ENCODE peak calls at places on chromosomes 3 and 15, in six cellular contexts. K is upper lobe of right lung; H is cardiac muscle cell; U is HL-60; W is thoracic aorta; C is CD4-positive, alpha-beta T cell. D is an unnamed sample.

GRCh38 chr15:84057714-84058331 is 177.8 kb upstream of the GOLGA6L4 start:
- DNase-seq in K (no peak), H (no peak), U (no peak), W (no peak), C (no peak), D (no peak)

GRCh38 chr15:70133296-70133695 is 35.6 kb upstream of the TLE3 start:
- DNase-seq in K (no peak), H (no peak), U (no peak), W (no peak), C (no peak), D (no peak)

GRCh38 chr3:195549931-195550519 is 6.9 kb upstream of the PPP1R2 start:
- DNase-seq in K (no peak), H (no peak), U (no peak), W (no peak), C (peak; percentile 75), D (peak; percentile 25)

GRCh38 chr3:23760871-23761373 is 44.8 kb upstream of the UBE2E1 start:
- DNase-seq in K (no peak), H (no peak), U (no peak), W (no peak), C (no peak), D (no peak)

GRCh38 chr3:133535971-133536634 is 37.4 kb upstream of the CDV3 start:
- DNase-seq in K (no peak), H (no peak), U (no peak), W (no peak), C (no peak), D (no peak)

GRCh38 chr3:62445267-62445666 is 71.9 kb upstream of the FEZF2 start:
- DNase-seq in K (no peak), H (no peak), U (no peak), W (no peak), C (no peak), D (no peak)

GRCh38 chr3:71511037-71511436 is 72.5 kb downstream of the FOXP1 start:
- DNase-seq in K (no peak), H (no peak), U (no peak), W (no peak), C (no peak), D (no peak)

GRCh38 chr15:32641517-32642059 is at the start of gene SCG5:
- DNase-seq in K (peak; percentile 73), H (peak; percentile 61), U (no peak), W (no peak), C (no peak), D (no peak)

GRCh38 chr3:12643724-12644123 is 20.2 kb downstream of the RAF1 start:
- DNase-seq in K (no peak), H (no peak), U (no peak), W (no peak), C (no peak), D (no peak)

GRCh38 chr3:71486831-71487230 is 96.7 kb downstream of the FOXP1 start:
- DNase-seq in K (no peak), H (no peak), U (no peak), W (no peak), C (no peak), D (no peak)

GRCh38 chr3:71462586-71462985 is 120.9 kb downstream of the FOXP1 start:
- DNase-seq in K (no peak), H (no peak), U (no peak), W (no peak), C (no peak), D (no peak)

GRCh38 chr3:73365756-73366397 is 258.9 kb downstream of the PDZRN3 start:
- DNase-seq in K (no peak), H (no peak), U (no peak), W (peak; percentile 29), C (no peak), D (no peak)

GRCh38 chr3:23754215-23754614 is 51.5 kb upstream of the UBE2E1 start:
- DNase-seq in K (no peak), H (no peak), U (no peak), W (no peak), C (no peak), D (no peak)

GRCh38 chr3:17320266-17320665 is 422.2 kb downstream of the TBC1D5 start:
- DNase-seq in K (no peak), H (no peak), U (no peak), W (no peak), C (no peak), D (no peak)

GRCh38 chr3:94291686-94292085 is 228.8 kb downstream of the NSUN3 start:
- DNase-seq in K (no peak), H (no peak), U (no peak), W (no peak), C (no peak), D (no peak)

GRCh38 chr15:41746802-41747201 is 27.5 kb upstream of the MAPKBP1 start:
- DNase-seq in K (no peak), H (no peak), U (no peak), W (no peak), C (no peak), D (no peak)

GRCh38 chr15:74790080-74790916 is 8.4 kb downstream of the CSK start:
- DNase-seq in K (peak; percentile 82), H (peak; percentile 43), U (peak; percentile 67), W (no peak), C (no peak), D (no peak)

GRCh38 chr15:24039683-24040082 is 352.6 kb upstream of the NDN start:
- DNase-seq in K (no peak), H (no peak), U (no peak), W (no peak), C (no peak), D (no peak)

GRCh38 chr3:194497799-194498575 is 11.2 kb upstream of the ATP13A3 start:
- DNase-seq in K (no peak), H (no peak), U (no peak), W (no peak), C (no peak), D (peak; percentile 93)

GRCh38 chr3:64161481-64161952 is 63.7 kb downstream of the PRICKLE2 start:
- DNase-seq in K (no peak), H (no peak), U (no peak), W (no peak), C (no peak), D (peak; percentile 65)

GRCh38 chr15:61839541-61839940 is 220.7 kb downstream of the VPS13C start:
- DNase-seq in K (no peak), H (no peak), U (no peak), W (no peak), C (no peak), D (no peak)

GRCh38 chr3:28476194-28476593 is 127.6 kb upstream of the AZI2 start:
- DNase-seq in K (no peak), H (peak; percentile 57), U (peak; percentile 7), W (no peak), C (no peak), D (no peak)

GRCh38 chr3:158057666-158058065 is 48.6 kb downstream of the SHOX2 start:
- DNase-seq in K (no peak), H (no peak), U (no peak), W (no peak), C (no peak), D (no peak)

GRCh38 chr3:61561374-61562041 is at the start of gene PTPRG:
- DNase-seq in K (peak; percentile 90), H (peak; percentile 95), U (peak; percentile 20), W (peak; percentile 67), C (no peak), D (peak; percentile 64)

GRCh38 chr3:153144779-153145178 is 17.2 kb upstream of the RAP2B start:
- DNase-seq in K (no peak), H (no peak), U (no peak), W (no peak), C (no peak), D (no peak)

GRCh38 chr3:56061227-56061626 is 407.0 kb downstream of the ERC2 start:
- DNase-seq in K (no peak), H (no peak), U (no peak), W (no peak), C (no peak), D (no peak)
- H3K27ac ChIP-seq in K (no peak overlapping the region), H (no peak overlapping the region), U (no peak overlapping the region), W (no peak overlapping the region), C (no peak overlapping the region), D (no peak overlapping the region)

GRCh38 chr15:77580991-77581682 is 51.6 kb downstream of the LINGO1 start:
- DNase-seq in K (no peak), H (no peak), U (no peak), W (no peak), C (no peak), D (no peak)

GRCh38 chr15:77582763-77583162 is 49.9 kb downstream of the LINGO1 start:
- DNase-seq in K (no peak), H (no peak), U (no peak), W (no peak), C (no peak), D (no peak)

GRCh38 chr15:77584691-77585090 is 48.0 kb downstream of the LINGO1 start:
- DNase-seq in K (no peak), H (no peak), U (no peak), W (no peak), C (no peak), D (no peak)

GRCh38 chr15:77581896-77582569 is 50.7 kb downstream of the LINGO1 start:
- DNase-seq in K (no peak), H (no peak), U (no peak), W (no peak), C (no peak), D (no peak)

DNA sequence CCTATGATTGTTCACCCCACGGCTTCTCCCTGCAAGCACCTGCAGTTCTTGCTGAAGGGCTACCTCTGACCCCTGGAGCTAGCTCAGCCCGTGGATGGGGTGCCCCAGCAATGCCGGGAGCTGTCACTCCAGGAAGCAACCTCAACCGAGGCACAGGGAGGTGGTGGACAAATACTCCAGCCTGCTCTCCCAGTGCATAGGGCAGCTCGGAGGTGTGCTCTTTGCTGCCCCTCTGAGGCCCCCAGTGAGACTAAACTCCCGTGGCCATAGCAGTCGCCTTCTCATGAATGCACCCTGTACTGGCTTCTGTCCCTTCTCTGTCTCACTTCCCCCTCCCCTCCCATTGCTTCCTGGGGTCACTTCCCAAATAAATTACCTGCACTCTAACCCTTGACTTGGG is 48.5 kb downstream of the LINGO1 start:
- DNase-seq in K (no peak), H (peak; percentile 64), U (no peak), W (no peak), C (no peak), D (no peak)
- TF ChIP-seq CTCF in K (no peak), H (peak; percentile 39), U (no peak), W (no peak), C (no peak), D (no peak)

GRCh38 chr3:50239649-50240048 is 3.6 kb downstream of the GNAI2 start:
- DNase-seq in K (no peak), H (no peak), U (no peak), W (no peak), C (no peak), D (no peak)
- H3K27ac ChIP-seq in K (peak overlapping the region; percentile 85), H (peak overlapping the region; percentile 20), U (peak overlapping the region; percentile 84), W (peak overlapping the region; percentile 96), C (no peak overlapping the region), D (no peak overlapping the region)

DNA sequence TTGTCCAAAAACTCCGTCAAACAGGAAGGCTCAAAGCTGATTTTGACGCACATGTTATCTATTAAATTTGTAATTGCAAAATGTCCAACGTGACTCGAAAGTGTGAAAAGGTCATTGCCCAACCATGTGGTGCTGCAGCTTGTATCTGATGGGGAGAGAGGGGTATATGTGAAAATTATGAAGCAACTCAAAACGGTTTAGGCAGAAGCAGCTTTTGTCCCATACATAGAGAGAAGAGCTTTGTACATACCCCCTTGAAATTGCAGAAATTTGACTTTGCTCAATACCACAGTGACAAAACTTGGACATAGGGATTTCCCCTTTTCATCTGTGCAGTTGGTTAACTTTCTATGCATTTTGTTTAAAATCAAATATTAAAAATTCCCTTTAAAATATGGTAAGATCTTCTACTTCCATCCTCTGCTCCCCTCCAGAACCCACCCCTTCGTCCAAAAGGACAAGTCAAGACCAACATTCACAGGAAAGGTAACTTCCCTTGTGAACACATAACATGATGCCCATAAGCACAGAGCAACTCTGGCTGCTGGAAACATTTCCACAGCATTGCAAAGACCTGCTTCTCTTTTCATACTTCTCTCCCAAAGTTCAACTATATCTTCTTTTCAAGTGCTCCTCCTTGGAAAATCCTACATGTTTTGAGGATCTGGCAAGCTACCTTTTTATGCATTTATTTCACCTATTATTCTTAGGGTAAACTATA is 253.7 kb upstream of the THBS1 start:
- DNase-seq in K (no peak), H (no peak), U (peak; percentile 96), W (no peak), C (no peak), D (no peak)
- TF ChIP-seq CTCF in K (no peak), H (no peak), U (no peak), W (no peak), C (no peak), D (no peak)

D was measured in PC-9.